ENCODE peak calls at places on chromosomes 3 and 15, in nine cellular contexts. X is HFF-Myc; Z is fibroblast of pulmonary artery; G is CD8-positive, alpha-beta memory T cell; D is AG04450; R is CD4-positive, alpha-beta memory T cell; J is left ventricle myocardium inferior; V is cardiac fibroblast; P is astrocyte of the spinal cord. H is an unnamed sample.

GRCh38 chr15:84588053-84588874 is 12.5 kb upstream of the ZSCAN2 start:
- DNase-seq in G (peak), P (peak), X (peak), V (peak), R (peak), Z (peak), J (peak), D (peak), H (peak)

GRCh38 chr15:35293353-35294130 is 208.4 kb upstream of the NANOGP8 start:
- DNase-seq in D (no peak), G (no peak), J (no peak), V (peak), Z (peak), R (no peak), P (peak), X (no peak), H (peak)

GRCh38 chr3:86890997-86891396 is 100.0 kb downstream of the VGLL3 start:
- DNase-seq in Z (no peak), X (no peak), P (peak), D (no peak), G (no peak), V (no peak), J (no peak), R (no peak), H (no peak)

GRCh38 chr3:100954990-100955389 is 38.2 kb downstream of the ABI3BP start:
- DNase-seq in Z (peak), J (peak), G (no peak), P (peak), V (peak), X (no peak), D (peak), R (no peak), H (peak)

GRCh38 chr3:187970106-187970505 is 183.9 kb upstream of the LPP start:
- DNase-seq in G (no peak), J (no peak), D (no peak), R (no peak), Z (no peak), V (no peak), X (no peak), P (no peak), H (no peak)

GRCh38 chr15:37016287-37016686 is 84.1 kb downstream of the MEIS2 start:
- DNase-seq in D (no peak), X (peak), J (no peak), P (peak), V (peak), R (no peak), Z (peak), G (no peak), H (no peak)

GRCh38 chr3:146966124-146966523 is 361.0 kb upstream of the PLSCR5 start:
- DNase-seq in P (no peak), D (no peak), Z (no peak), X (no peak), G (no peak), J (no peak), R (no peak), V (no peak), H (no peak)

GRCh38 chr15:80694624-80695098 is 449 bp upstream of the ABHD17C start:
- DNase-seq in V (peak), X (no peak), G (peak), J (peak), D (no peak), Z (peak), P (no peak), R (peak), H (no peak)

GRCh38 chr3:129723558-129724324 is 117.3 kb upstream of the PLXND1 start:
- DNase-seq in X (peak), G (no peak), P (peak), D (peak), J (peak), R (no peak), V (peak), Z (peak), H (peak)
- H3K4me3 ChIP-seq in X (no peak), G (no peak), P (no peak), D (no peak), J (peak), R (no peak), V (no peak), Z (peak), H (no peak)

DNA sequence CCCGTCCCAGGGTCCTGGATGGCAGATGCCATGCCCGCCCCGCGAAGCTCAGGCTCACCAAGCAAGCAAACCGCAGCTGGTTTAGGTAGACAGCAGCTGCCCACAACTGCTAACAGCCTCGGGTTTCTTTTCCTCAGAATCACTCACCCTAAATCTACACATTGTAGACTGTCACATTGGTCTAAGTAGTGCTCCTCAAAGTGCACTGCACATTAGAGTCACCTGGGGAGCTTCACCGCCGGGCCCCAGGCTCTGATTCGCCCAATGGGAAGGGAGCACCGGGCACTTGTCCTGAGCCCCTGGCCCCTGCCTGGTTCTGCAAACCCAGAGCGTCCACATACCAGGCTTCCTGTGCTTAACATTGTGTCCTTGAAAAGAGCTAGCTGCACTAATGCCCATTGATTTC is 752 bp downstream of the OCA2 start:
- DNase-seq in X (no peak), V (no peak), P (no peak), R (no peak), J (no peak), D (no peak), G (no peak), Z (no peak), H (no peak)
- H3K4me3 ChIP-seq in X (no peak), V (no peak), P (no peak), R (no peak), J (no peak), D (no peak), G (no peak), Z (no peak), H (no peak)

DNA sequence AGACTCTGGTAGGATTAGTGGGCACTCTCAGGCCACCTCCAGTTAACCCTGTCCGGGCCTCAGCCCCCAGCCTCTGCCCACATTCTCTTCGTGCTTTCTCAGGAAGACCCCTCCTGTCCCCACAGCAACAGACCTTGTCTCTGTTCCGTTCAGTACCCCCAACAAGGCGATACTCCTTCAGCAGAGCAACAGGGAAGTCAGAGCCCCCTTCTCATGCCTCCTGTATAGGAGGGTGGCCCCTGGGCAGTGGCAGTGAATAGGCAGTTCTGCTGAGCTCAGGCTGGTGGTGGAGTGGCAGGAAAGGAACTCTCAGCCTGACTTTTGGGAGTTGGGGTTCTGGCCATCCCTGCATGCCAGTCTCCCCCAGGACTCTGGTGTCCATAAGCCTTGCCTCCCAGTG is 513 bp downstream of the SEMA3B start:
- DNase-seq in Z (no peak), R (no peak), P (no peak), V (no peak), J (no peak), X (no peak), D (no peak), G (no peak), H (no peak)
- H3K4me3 ChIP-seq in Z (no peak), R (no peak), P (no peak), V (no peak), J (peak), X (peak), D (peak), G (no peak), H (no peak)

DNA sequence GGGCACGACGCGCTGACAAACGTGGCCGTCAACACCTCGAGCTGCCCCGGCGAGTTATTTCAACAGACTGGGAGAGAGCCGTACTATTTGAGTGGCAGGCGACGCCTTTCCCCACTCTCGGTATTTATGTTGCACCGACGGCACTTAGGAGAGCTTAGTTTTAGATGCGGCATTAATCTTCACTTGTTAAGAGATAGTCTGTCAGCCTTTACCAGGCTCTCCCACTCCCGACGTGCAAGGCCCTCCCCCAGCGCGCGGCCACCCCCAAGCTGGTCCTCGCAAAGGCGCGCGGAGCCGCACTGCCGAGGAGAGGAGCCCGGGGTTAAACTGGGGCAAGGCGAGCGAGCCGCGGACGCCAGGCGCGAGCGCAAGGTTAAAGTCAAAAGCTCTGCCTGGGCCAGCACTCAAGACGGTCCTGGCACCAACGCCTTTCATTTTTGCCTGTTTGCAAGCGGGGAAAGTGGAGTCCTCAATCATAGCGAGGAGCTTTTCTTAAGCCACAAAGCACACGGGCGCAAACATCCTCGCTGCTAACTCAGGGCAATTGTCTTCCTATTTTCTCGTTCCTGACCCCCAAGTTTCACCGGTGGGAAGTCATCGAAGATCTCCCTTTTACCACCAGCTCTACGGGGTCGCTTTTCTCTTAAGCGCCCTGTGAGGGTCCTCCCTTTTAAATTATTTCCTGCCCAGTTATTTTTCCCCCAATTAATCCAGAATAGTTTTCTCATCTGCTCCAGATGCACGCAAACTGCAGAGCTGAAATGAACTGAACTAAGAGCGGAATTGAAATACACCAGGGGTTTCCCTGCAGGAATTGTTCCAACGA is 86.6 kb downstream of the NR2F2 start:
- DNase-seq in J (no peak), D (no peak), V (peak), X (no peak), G (no peak), Z (peak), R (no peak), P (no peak), H (peak)
- H3K4me3 ChIP-seq in J (peak), D (peak), V (peak), X (no peak), G (no peak), Z (no peak), R (no peak), P (peak), H (peak)

DNA sequence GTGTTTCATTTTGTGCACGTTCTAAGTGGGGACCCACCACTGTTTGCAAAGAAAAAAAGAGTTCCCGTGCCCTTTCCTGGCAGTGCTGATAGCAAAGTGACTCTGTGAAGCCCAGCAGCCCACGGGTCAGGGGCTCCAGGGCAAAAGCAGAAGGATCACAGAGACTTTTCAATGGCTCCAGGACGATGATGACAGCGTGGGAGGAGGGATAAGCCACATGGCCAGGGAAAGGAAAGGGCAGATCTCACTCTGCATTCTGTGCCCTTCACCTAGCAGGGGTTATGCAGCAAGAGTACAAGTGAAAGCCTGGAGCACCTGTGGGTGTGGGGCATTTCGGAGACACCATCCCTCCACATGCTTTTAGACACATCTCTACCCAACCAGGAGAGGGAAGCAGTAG is 35.4 kb downstream of the SEMA5B start:
- DNase-seq in Z (no peak), P (no peak), J (no peak), V (no peak), G (no peak), D (no peak), R (no peak), X (no peak), H (no peak)
- H3K4me3 ChIP-seq in Z (no peak), P (no peak), J (no peak), V (no peak), G (no peak), D (no peak), R (no peak), X (no peak), H (no peak)